ENCODE peak calls at places on chromosomes 7 and 10, in four cellular contexts. G is NCI-H1417; M is H4; N is CD8-positive, alpha-beta T cell. D is an unnamed sample.

GRCh38 chr10:129968937-129969527 is 5.0 kb upstream of the EBF3 start:
- DNase-seq in G (no peak), M (peak; percentile 33), N (no peak), D (peak; percentile 30)

GRCh38 chr7:54961391-54961790 is 57.4 kb upstream of the EGFR start:
- DNase-seq in G (no peak), M (no peak), N (no peak), D (no peak)

GRCh38 chr10:13087986-13088618 is 11.9 kb upstream of the OPTN start:
- DNase-seq in G (peak; percentile 30), M (no peak), N (no peak), D (no peak)

GRCh38 chr10:95277614-95278013 is 13.2 kb downstream of the PDLIM1 start:
- DNase-seq in G (no peak), M (no peak), N (no peak), D (no peak)

GRCh38 chr10:18713077-18713476 is 53.8 kb downstream of the ARL5B start:
- DNase-seq in G (no peak), M (peak; percentile 89), N (no peak), D (no peak)

GRCh38 chr7:371779-372545 is 82.0 kb downstream of the FOXL3 start:
- DNase-seq in G (no peak), M (no peak), N (no peak), D (no peak)

GRCh38 chr7:50379082-50379481 is 71.1 kb downstream of the FIGNL1 start:
- DNase-seq in G (no peak), M (no peak), N (no peak), D (no peak)

GRCh38 chr7:50069613-50070012 is 23.4 kb downstream of the ZPBP start:
- DNase-seq in G (no peak), M (peak; percentile 74), N (peak; percentile 69), D (no peak)

GRCh38 chr7:42746226-42746625 is 165.6 kb downstream of the C7orf25 start:
- DNase-seq in G (no peak), M (no peak), N (no peak), D (no peak)

GRCh38 chr7:88328787-88329186 is 22.1 kb upstream of the STEAP4 start:
- DNase-seq in G (no peak), M (no peak), N (no peak), D (no peak)

GRCh38 chr10:17101257-17101909 is 28.2 kb downstream of the CUBN start:
- DNase-seq in G (no peak), M (no peak), N (no peak), D (peak; percentile 38)